ENCODE peak calls at places on chromosomes 2 and 18, in eight cellular contexts. Y is hepatocyte; V is aorta; W is CD4-positive, alpha-beta T cell; I is heart right ventricle; Z is sigmoid colon; B is IMR-90; N is CD4-positive, alpha-beta memory T cell. X is an unnamed sample. For H3K27me3 and H3K9me3, the result is how much of the 10 kb centered on the place peaks cover.

GRCh38 chr18:74082476-74083070 is 65.1 kb downstream of the FBXO15 start:
- DNase-seq in Z (no peak), W (peak), B (peak), I (peak), Y (peak), N (peak), V (peak), X (peak)

GRCh38 chr2:25411281-25411680 is 69.6 kb upstream of the DNMT3A start:
- DNase-seq in V (no peak), B (no peak), W (no peak), Y (no peak), Z (no peak), I (no peak), N (no peak), X (no peak)

GRCh38 chr18:49664086-49664890 is 102.4 kb downstream of the LIPG start:
- DNase-seq in V (peak), N (no peak), W (no peak), B (no peak), I (peak), Z (peak), Y (no peak), X (no peak)

GRCh38 chr2:24509840-24510239 is 18.8 kb downstream of the NCOA1 start:
- DNase-seq in V (no peak), Z (no peak), B (no peak), Y (no peak), N (no peak), W (no peak), I (no peak), X (no peak)

GRCh38 chr2:12663306-12664037 is 53.3 kb upstream of the TRIB2 start:
- DNase-seq in N (no peak), Y (no peak), B (no peak), Z (no peak), V (no peak), I (peak), W (no peak), X (no peak)

GRCh38 chr2:174969091-174969734 is 36.0 kb downstream of the CHN1 start:
- DNase-seq in I (no peak), Z (no peak), V (no peak), B (no peak), N (no peak), Y (no peak), W (no peak), X (no peak)

GRCh38 chr18:13268035-13268700 is 49.6 kb downstream of the LDLRAD4 start:
- DNase-seq in Y (peak), B (peak), I (no peak), V (no peak), W (no peak), N (no peak), Z (peak), X (peak)

GRCh38 chr2:240831594-240832204 is 11.7 kb upstream of the KIF1A start:
- DNase-seq in B (no peak), V (no peak), W (no peak), N (no peak), Y (no peak), I (no peak), Z (no peak), X (no peak)

GRCh38 chr18:74373428-74373827 is 57.8 kb downstream of the C18orf63 start:
- DNase-seq in I (no peak), N (peak), B (no peak), V (no peak), Y (no peak), W (peak), Z (no peak), X (no peak)

GRCh38 chr18:9156604-9157249 is 20.1 kb downstream of the ANKRD12 start:
- DNase-seq in N (no peak), Z (no peak), V (no peak), B (no peak), W (no peak), Y (no peak), I (no peak), X (no peak)

GRCh38 chr2:70570041-70570661 is 16.5 kb upstream of the TGFA start:
- DNase-seq in V (no peak), Y (peak), W (no peak), B (no peak), N (no peak), I (no peak), Z (no peak), X (no peak)

GRCh38 chr18:45916302-45916701 is 50.8 kb downstream of the EPG5 start:
- DNase-seq in Z (no peak), N (peak), W (no peak), I (no peak), Y (peak), B (no peak), V (no peak), X (no peak)

GRCh38 chr18:51279367-51279984 is 82.0 kb upstream of the MEX3C start:
- DNase-seq in Y (peak), N (no peak), Z (no peak), V (no peak), I (no peak), B (no peak), W (no peak), X (no peak)

GRCh38 chr2:172339431-172340010 is 87.9 kb upstream of the ITGA6 start:
- DNase-seq in N (peak), V (no peak), B (peak), W (no peak), I (no peak), Y (peak), Z (no peak), X (no peak)

GRCh38 chr2:237120956-237121720 is 35.4 kb downstream of the COPS8 start:
- DNase-seq in Z (no peak), W (no peak), V (no peak), Y (no peak), B (no peak), N (no peak), I (no peak), X (no peak)

GRCh38 chr2:240460781-240461431 is 25.4 kb downstream of the GPC1 start:
- DNase-seq in V (peak), Z (peak), Y (no peak), B (no peak), N (no peak), I (no peak), W (no peak), X (no peak)

GRCh38 chr18:5456577-5457466 is 87.0 kb downstream of the EPB41L3 start:
- DNase-seq in B (peak), N (peak), V (no peak), I (no peak), W (no peak), Y (peak), Z (peak), X (no peak)

GRCh38 chr2:43898134-43898957 is 59.6 kb downstream of the ABCG8 start:
- DNase-seq in Z (no peak), W (no peak), V (no peak), B (peak), N (no peak), I (no peak), Y (peak), X (no peak)

GRCh38 chr2:194395818-194396217 is 1261.2 kb upstream of the SLC39A10 start:
- DNase-seq in I (no peak), Z (no peak), N (no peak), Y (no peak), V (no peak), B (no peak), W (no peak), X (no peak)

GRCh38 chr2:29229640-29230039 is 114.4 kb downstream of the CLIP4 start:
- DNase-seq in V (no peak), B (no peak), Z (no peak), W (no peak), I (no peak), N (no peak), Y (no peak), X (no peak)

GRCh38 chr18:30093376-30093775 is 949.2 kb downstream of the DSC3 start:
- DNase-seq in V (no peak), W (no peak), N (no peak), I (no peak), B (peak), Z (no peak), Y (no peak), X (no peak)

GRCh38 chr2:54525321-54525720 is 69.2 kb downstream of the SPTBN1 start:
- DNase-seq in Z (no peak), W (no peak), I (no peak), N (no peak), Y (no peak), B (no peak), V (no peak), X (no peak)

GRCh38 chr2:233413529-233414272 is 59.4 kb downstream of the DGKD start:
- DNase-seq in B (peak), N (peak), Y (no peak), V (peak), Z (no peak), I (peak), W (peak), X (no peak)

GRCh38 chr2:149185942-149186490 is 144.4 kb upstream of the LYPD6 start:
- DNase-seq in I (no peak), N (no peak), W (no peak), Y (no peak), Z (no peak), B (no peak), V (no peak), X (no peak)

GRCh38 chr2:150978053-150978452 is 283.6 kb downstream of the RBM43 start:
- DNase-seq in V (no peak), W (no peak), I (no peak), Y (no peak), N (no peak), Z (no peak), B (no peak), X (no peak)

GRCh38 chr2:240840435-240841060 is 20.5 kb upstream of the KIF1A start:
- DNase-seq in N (peak), V (no peak), W (no peak), Y (peak), B (peak), I (peak), Z (no peak), X (no peak)

GRCh38 chr2:97660775-97661417 is 2.9 kb downstream of the ACTR1B start:
- DNase-seq in W (no peak), B (peak), I (no peak), Y (no peak), Z (no peak), V (no peak), N (no peak), X (no peak)

GRCh38 chr2:46026431-46026830 is 270.8 kb upstream of the EPAS1 start:
- DNase-seq in W (no peak), Z (no peak), I (no peak), V (no peak), N (no peak), B (no peak), Y (no peak), X (no peak)

GRCh38 chr2:120253021-120253882 is 600 bp downstream of the RALB start:
- DNase-seq in Y (peak), N (no peak), Z (peak), V (peak), W (peak), B (peak), I (peak), X (no peak)
- H3K27ac ChIP-seq in Y (peak), N (peak), Z (peak), V (no peak), W (no peak), B (peak), I (peak), X (no peak)

GRCh38 chr2:68720665-68721064 is 13.9 kb upstream of the ARHGAP25 start:
- DNase-seq in Z (no peak), N (no peak), B (no peak), V (no peak), Y (no peak), I (no peak), W (no peak), X (no peak)
- H3K27me3 ChIP-seq in Z (under half), N (under half), B (under half), V (under half), Y (under half), I (under half), W (under half), X (under half)

GRCh38 chr2:185970148-185970852 is 231.7 kb downstream of the FSIP2 start:
- DNase-seq in V (no peak), Z (no peak), N (no peak), Y (peak), W (no peak), B (no peak), I (no peak), X (no peak)

DNA sequence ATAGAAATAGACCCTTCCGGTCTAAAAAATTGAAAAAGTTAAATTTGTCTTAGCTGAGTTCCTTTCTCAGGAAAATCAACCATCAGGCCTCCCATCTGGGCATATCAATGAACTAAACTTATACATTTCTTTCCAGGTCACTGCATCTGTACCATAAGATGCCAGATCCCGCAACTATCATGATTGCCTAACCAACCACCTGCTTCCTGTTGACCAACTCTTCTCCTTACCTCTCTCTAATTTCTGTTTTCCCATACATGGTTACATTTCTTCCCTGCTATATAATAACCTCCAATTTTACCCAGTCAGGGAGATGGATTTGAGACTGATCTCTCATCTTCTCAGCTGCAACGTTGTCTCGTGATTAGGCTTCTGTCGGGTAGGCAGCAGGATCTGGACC is 228.7 kb downstream of the FSIP2 start:
- DNase-seq in V (no peak), W (no peak), Y (no peak), I (no peak), Z (no peak), B (no peak), N (no peak), X (no peak)
- H3K9me3 ChIP-seq in V (under half), W (under half), Y (under half), I (under half), Z (under half), B (under half), N (under half), X (under half)

DNA sequence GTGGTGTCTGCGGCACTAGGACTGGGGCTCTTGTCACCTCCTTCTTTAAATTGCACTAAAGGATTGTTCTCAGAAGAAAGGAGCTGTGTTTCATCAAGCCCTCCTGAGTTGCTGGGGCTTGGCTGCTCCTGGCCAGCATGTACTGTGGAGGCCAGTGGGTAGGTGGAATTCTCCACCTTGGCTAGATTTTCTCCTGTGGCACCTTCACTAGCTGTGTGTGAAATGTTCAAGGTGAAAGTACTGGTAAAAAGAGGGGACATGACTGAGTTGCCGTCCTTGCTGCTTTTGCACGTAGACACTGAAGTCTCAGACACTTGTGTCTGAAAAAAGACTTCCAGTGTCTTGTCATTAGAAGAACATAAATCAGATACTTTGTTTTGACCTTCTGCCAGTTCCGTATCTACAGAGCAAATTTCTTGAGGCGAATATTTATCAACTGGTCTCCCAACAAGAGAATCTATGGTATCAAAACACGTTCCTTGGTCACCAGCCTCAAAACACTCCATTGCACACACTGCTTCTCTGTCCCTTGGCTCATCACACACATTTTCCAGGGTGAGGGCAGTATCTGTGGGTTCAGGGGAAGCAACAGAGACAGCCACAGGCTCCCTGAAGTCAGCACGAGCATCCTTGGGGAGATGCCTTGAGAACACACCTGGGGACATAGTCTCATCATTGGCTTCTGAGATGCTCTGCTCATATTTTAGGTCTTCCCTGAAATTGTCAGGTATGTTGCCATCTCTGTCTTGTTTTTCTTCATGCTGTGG is 91.4 kb downstream of the ALPK2 start:
- DNase-seq in N (no peak), B (no peak), Z (no peak), I (no peak), W (no peak), V (no peak), Y (no peak), X (no peak)
- H3K27ac ChIP-seq in N (no peak), B (no peak), Z (no peak), I (peak), W (no peak), V (no peak), Y (no peak), X (no peak)

DNA sequence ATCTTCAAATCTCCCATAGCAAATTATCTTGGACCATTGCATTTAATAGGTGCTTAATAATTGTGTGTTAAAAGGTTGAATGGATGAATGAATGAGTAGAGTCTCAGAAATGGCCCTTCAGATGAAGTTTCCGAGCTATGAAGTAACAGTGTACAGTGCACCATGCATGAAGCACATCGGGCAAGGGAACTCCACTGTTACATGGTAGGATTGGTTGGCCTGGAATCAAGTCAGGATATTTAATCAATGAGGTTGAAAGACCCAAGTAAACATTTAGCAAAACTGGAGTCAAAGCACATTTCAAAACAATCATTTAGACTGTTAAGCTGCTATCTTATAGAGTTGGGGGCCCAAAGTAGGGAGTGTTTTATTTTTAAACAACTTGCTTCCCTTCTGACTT is 80.0 kb downstream of the APOB start:
- DNase-seq in I (no peak), Z (no peak), Y (no peak), N (no peak), W (no peak), V (no peak), B (no peak), X (no peak)
- H3K27me3 ChIP-seq in I (under half), Z (under half), Y (under half), N (under half), W (under half), V (under half), B (under half), X (under half)